ENCODE peak calls at places on chromosomes 4 and X, in eight cellular contexts. G is pons; W is left lung; B is NCI-H524; T is brain microvascular endothelial cell; E is stimulated activated CD8-positive, alpha-beta memory T cell treated with anti-CD3 and anti-CD28 coated beads, Interleukin-2, amount 100 ng/mL, for 1 hour; V is body of pancreas; J is glomerular endothelial cell. D is an unnamed sample.
A peak's percentile ranks its signal among the peaks of the same experiment; 100 is the strongest.

GRCh38 chrX:18099745-18100144 is 120.9 kb downstream of the BEND2 start:
- DNase-seq in G (no peak), W (no peak), B (no peak), T (no peak), E (no peak), V (no peak), J (no peak), D (no peak)

GRCh38 chr4:72505314-72505744 is 63.7 kb downstream of the ADAMTS3 start:
- DNase-seq in G (peak; percentile 28), W (no peak), B (peak; percentile 21), T (peak; percentile 30), E (no peak), V (peak; percentile 14), J (no peak), D (peak; percentile 17)

GRCh38 chrX:154351183-154352011 is 23.0 kb downstream of the FLNA start:
- DNase-seq in G (no peak), W (peak; percentile 50), B (no peak), T (no peak), E (no peak), V (no peak), J (no peak), D (no peak)

GRCh38 chr4:8731364-8731763 is 138.8 kb downstream of the CPZ start:
- DNase-seq in G (no peak), W (no peak), B (no peak), T (no peak), E (no peak), V (no peak), J (no peak), D (no peak)

GRCh38 chrX:120559799-120560198 is 963 bp downstream of the CUL4B start:
- DNase-seq in G (peak; percentile 28), W (no peak), B (peak; percentile 10), T (no peak), E (no peak), V (peak; percentile 2), J (no peak), D (no peak)

GRCh38 chr4:142762280-142762679 is 83.8 kb downstream of the INPP4B start:
- DNase-seq in G (no peak), W (no peak), B (no peak), T (no peak), E (no peak), V (no peak), J (no peak), D (no peak)

GRCh38 chr4:15781427-15782095 is 3.4 kb downstream of the CD38 start:
- DNase-seq in G (no peak), W (no peak), B (no peak), T (no peak), E (no peak), V (no peak), J (no peak), D (no peak)

GRCh38 chr4:183390374-183390773 is 54.1 kb upstream of the CDKN2AIP start:
- DNase-seq in G (no peak), W (no peak), B (no peak), T (no peak), E (no peak), V (no peak), J (no peak), D (no peak)

GRCh38 chr4:54228064-54228527 is 997 bp upstream of the PDGFRA start:
- DNase-seq in G (peak; percentile 45), W (peak; percentile 83), B (peak; percentile 21), T (peak; percentile 67), E (no peak), V (peak; percentile 58), J (no peak), D (peak; percentile 32)

GRCh38 chrX:108736509-108737479 is at the start of gene IRS4:
- DNase-seq in G (peak; percentile 8), W (peak; percentile 37), B (peak; percentile 76), T (no peak), E (no peak), V (peak; percentile 5), J (no peak), D (no peak)

GRCh38 chrX:124226129-124226528 is 106.3 kb upstream of the TEX13D start:
- DNase-seq in G (no peak), W (no peak), B (no peak), T (no peak), E (no peak), V (no peak), J (no peak), D (no peak)

GRCh38 chrX:11953615-11954014 is 184.7 kb upstream of the FRMPD4 start:
- DNase-seq in G (no peak), W (no peak), B (no peak), T (peak; percentile 82), E (no peak), V (no peak), J (no peak), D (no peak)

GRCh38 chr4:152045781-152046571 is 285.2 kb upstream of the GATB start:
- DNase-seq in G (no peak), W (peak; percentile 84), B (peak; percentile 44), T (no peak), E (no peak), V (peak; percentile 46), J (no peak), D (no peak)

GRCh38 chr4:80226091-80226490 is 28.8 kb downstream of the PRDM8 start:
- DNase-seq in G (no peak), W (no peak), B (no peak), T (no peak), E (no peak), V (no peak), J (no peak), D (no peak)

GRCh38 chr4:106021737-106022410 is 126.6 kb downstream of the NPNT start:
- DNase-seq in G (no peak), W (no peak), B (no peak), T (no peak), E (no peak), V (no peak), J (no peak), D (no peak)

GRCh38 chr4:52868138-52868537 is 6.0 kb downstream of the RASL11B start:
- DNase-seq in G (peak; percentile 75), W (no peak), B (no peak), T (no peak), E (no peak), V (no peak), J (no peak), D (no peak)

GRCh38 chrX:12080265-12080664 is 58.0 kb upstream of the FRMPD4 start:
- DNase-seq in G (peak; percentile 8), W (no peak), B (peak; percentile 30), T (peak; percentile 31), E (no peak), V (peak; percentile 2), J (no peak), D (no peak)

GRCh38 chrX:13791559-13791958 is 25.3 kb downstream of the GPM6B start:
- DNase-seq in G (peak; percentile 91), W (no peak), B (no peak), T (no peak), E (no peak), V (no peak), J (no peak), D (no peak)

GRCh38 chrX:30196322-30196721 is 19.0 kb upstream of the MAGEB2 start:
- DNase-seq in G (no peak), W (no peak), B (peak; percentile 15), T (peak; percentile 1), E (no peak), V (no peak), J (no peak), D (no peak)

GRCh38 chrX:119870626-119871131 is 854 bp downstream of the RNF113A start:
- DNase-seq in G (peak; percentile 11), W (no peak), B (peak; percentile 29), T (peak; percentile 22), E (peak; percentile 5), V (peak; percentile 13), J (no peak), D (no peak)

GRCh38 chr4:153065286-153065685 is 129.2 kb downstream of the FHDC1 start:
- DNase-seq in G (no peak), W (no peak), B (no peak), T (no peak), E (no peak), V (peak; percentile 31), J (no peak), D (no peak)

GRCh38 chr4:74543247-74543670 is 98.3 kb downstream of the AREG start:
- DNase-seq in G (no peak), W (no peak), B (no peak), T (no peak), E (no peak), V (no peak), J (no peak), D (no peak)

GRCh38 chr4:85543832-85544231 is 68.9 kb downstream of the ARHGAP24 start:
- DNase-seq in G (no peak), W (no peak), B (no peak), T (peak; percentile 4), E (no peak), V (no peak), J (no peak), D (no peak)

GRCh38 chrX:13369541-13370140 is 49.8 kb upstream of the ATXN3L start:
- DNase-seq in G (peak; percentile 8), W (no peak), B (no peak), T (no peak), E (no peak), V (no peak), J (no peak), D (no peak)

GRCh38 chrX:123918106-123918721 is 43.3 kb upstream of the STAG2 start:
- DNase-seq in G (no peak), W (no peak), B (no peak), T (no peak), E (no peak), V (no peak), J (no peak), D (no peak)

GRCh38 chrX:41350976-41351569 is 17.1 kb downstream of the DDX3X start:
- DNase-seq in G (no peak), W (no peak), B (no peak), T (no peak), E (no peak), V (no peak), J (no peak), D (no peak)

GRCh38 chr4:128776794-128777216 is 32.7 kb upstream of the JADE1 start:
- DNase-seq in G (no peak), W (peak; percentile 85), B (peak; percentile 58), T (peak; percentile 96), E (no peak), V (peak; percentile 35), J (no peak), D (no peak)

GRCh38 chr4:76011700-76012387 is 4.5 kb upstream of the CXCL9 start:
- DNase-seq in G (peak; percentile 43), W (no peak), B (no peak), T (peak; percentile 72), E (no peak), V (peak; percentile 30), J (no peak), D (no peak)

GRCh38 chr4:18012807-18013462 is 8.6 kb downstream of the LCORL start:
- DNase-seq in G (no peak), W (no peak), B (no peak), T (no peak), E (no peak), V (no peak), J (no peak), D (no peak)

GRCh38 chr4:4559596-4559995 is 17.7 kb upstream of the STX18 start:
- DNase-seq in G (no peak), W (no peak), B (no peak), T (peak; percentile 40), E (no peak), V (no peak), J (no peak), D (no peak)

D was measured in Panc1.